ENCODE peak calls at places on chromosomes 13 and 19, in seven cellular contexts. J, F, W, Q, N, B and U are unnamed samples. For H3K4me1, the result is how much of the 10 kb centered on the place peaks cover.

GRCh38 chr13:42327725-42328124 is 55.8 kb downstream of the AKAP11 start:
- DNase-seq in J (no peak), F (no peak), W (no peak), Q (no peak), N (no peak), B (no peak), U (no peak)

GRCh38 chr13:101065314-101065713 is 351.0 kb downstream of the NALCN start:
- DNase-seq in J (no peak), F (no peak), W (no peak), Q (no peak), N (no peak), B (no peak), U (no peak)

GRCh38 chr19:7888145-7888825 is at the start of gene LRRC8E:
- DNase-seq in J (peak), F (peak), W (peak), Q (peak), N (peak), B (no peak), U (peak)

GRCh38 chr13:93862259-93862658 is 617.2 kb downstream of the DCT start:
- DNase-seq in J (no peak), F (no peak), W (peak), Q (no peak), N (no peak), B (no peak), U (no peak)

GRCh38 chr13:113655358-113656014 is 2.5 kb downstream of the ATP4B start:
- DNase-seq in J (no peak), F (no peak), W (no peak), Q (no peak), N (no peak), B (no peak), U (no peak)

GRCh38 chr13:39047560-39047959 is 9.3 kb downstream of the NHLRC3 start:
- DNase-seq in J (no peak), F (peak), W (no peak), Q (no peak), N (peak), B (no peak), U (peak)

GRCh38 chr13:52926971-52927370 is 78.5 kb upstream of the PCDH8 start:
- DNase-seq in J (no peak), F (no peak), W (no peak), Q (no peak), N (no peak), B (no peak), U (peak)

GRCh38 chr19:54704928-54705327 is 19.3 kb upstream of the KIR3DL3 start:
- DNase-seq in J (no peak), F (no peak), W (no peak), Q (no peak), N (no peak), B (no peak), U (no peak)

GRCh38 chr19:55156202-55157063 is 1.1 kb downstream of the TNNI3 start:
- DNase-seq in J (peak), F (peak), W (peak), Q (peak), N (peak), B (peak), U (peak)

GRCh38 chr13:105948143-105948542 is 587.3 kb downstream of the EFNB2 start:
- DNase-seq in J (no peak), F (no peak), W (no peak), Q (no peak), N (no peak), B (no peak), U (no peak)
- H3K4me1 ChIP-seq in J (under half), F (under half), W (under half), Q (under half), N (under half), B (under half), U (under half)

DNA sequence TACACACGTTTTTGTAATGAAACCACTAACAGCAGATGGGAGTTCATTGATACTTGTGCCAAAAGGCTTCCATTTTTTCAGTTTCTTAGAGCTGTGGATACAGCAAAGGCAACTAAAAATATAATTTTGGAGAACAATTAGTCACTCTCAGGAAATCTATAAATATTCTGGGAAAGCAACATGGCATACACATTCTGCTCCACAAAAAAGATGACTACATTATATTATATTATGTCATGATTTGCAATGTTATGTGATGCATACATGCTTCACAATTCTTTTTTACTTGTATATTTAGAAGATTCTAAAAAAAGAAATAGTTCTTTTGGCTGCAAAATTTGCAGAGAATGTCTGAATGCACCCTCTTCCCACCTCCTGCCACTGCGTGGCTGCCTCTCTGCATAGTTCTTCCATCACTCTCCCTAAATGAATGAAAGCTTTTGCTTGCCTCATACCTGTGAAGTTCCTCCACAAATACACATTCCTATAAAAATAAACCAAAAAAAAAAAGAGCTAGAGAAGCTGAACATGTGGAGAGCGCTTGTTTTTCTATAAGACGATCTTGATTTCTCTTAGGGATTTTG is 802.4 kb downstream of the EFNB2 start:
- DNase-seq in J (no peak), F (no peak), W (no peak), Q (no peak), N (no peak), B (no peak), U (no peak)
- H2AFZ ChIP-seq in J (no peak), F (no peak), W (no peak), Q (no peak), N (no peak), B (no peak), U (no peak)

GRCh38 chr13:97259787-97260641 is 37.9 kb downstream of the MBNL2 start:
- DNase-seq in J (no peak), F (peak), W (peak), Q (peak), N (peak), B (no peak), U (no peak)
- H3K4me1 ChIP-seq in J (under half), F (half or more), W (under half), Q (under half), N (half or more), B (half or more), U (half or more)

DNA sequence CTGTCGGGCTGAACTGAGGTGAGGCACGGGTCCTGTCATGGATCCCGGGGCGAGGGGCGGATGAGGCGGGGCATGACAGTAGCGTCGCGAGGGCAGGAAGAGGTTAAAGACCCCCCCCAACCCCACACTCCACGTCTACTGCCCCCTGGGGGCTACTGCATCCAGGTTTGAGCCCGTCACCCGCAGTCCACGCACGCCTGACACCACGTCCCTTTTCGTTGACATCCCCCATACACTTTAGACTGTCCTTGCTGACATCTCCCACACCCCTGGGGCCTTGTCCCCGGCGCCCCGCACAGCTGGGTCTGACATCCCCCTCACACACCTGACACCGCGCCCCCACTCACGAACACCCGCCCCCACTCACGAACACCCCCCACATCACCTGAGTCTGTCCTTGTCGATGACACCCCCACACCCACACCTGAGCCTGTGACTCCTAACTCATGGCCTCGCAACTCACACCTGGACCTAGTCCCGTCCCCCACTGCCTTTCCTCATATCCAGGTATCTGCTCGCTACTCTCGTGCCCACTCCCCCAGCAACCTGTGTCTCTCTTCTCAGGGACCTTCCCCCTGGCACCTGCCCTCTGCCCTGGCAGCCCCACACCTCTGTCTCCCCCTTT is 416 bp downstream of the SLC25A42 start:
- DNase-seq in J (no peak), F (no peak), W (no peak), Q (no peak), N (no peak), B (no peak), U (no peak)
- H2AFZ ChIP-seq in J (peak), F (no peak), W (peak), Q (peak), N (peak), B (no peak), U (peak)

DNA sequence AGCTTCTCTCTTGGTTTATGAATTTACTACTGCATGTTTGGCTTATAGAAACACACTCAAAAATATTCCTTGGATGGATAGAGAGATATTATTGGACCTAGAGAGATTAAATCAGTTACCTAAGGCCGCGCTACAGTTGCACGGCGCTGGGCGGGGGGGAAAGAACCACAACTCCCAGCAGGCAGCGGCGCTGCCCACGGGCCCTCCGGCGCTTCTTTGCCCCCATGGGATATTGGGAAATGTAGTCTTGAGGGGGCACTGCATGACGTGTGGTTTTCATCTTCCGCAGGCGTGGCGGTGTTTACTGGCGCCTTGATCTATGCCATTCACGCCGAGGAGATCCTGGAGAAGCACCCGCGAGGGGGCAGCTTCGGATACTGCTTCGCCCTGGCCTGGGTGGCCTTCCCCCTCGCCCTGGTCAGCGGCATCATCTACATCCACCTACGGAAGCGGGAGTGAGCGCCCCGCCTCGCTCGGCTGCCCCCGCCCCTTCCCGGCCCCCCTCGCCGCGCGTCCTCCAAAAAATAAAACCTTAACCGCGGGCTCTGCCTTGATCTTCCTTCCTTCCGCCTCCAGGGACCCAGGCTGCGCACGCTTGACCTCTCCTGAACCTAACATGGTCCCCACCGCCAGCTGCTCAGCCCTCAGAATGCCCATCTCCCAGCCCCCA is 4.8 kb downstream of the EMP3 start:
- DNase-seq in J (peak), F (peak), W (no peak), Q (no peak), N (no peak), B (no peak), U (peak)
- H3K4me1 ChIP-seq in J (under half), F (under half), W (under half), Q (under half), N (under half), B (half or more), U (under half)

GRCh38 chr19:47521473-47522180 is 6.8 kb upstream of the NAPA start:
- DNase-seq in J (no peak), F (no peak), W (no peak), Q (no peak), N (no peak), B (no peak), U (no peak)
- H2AFZ ChIP-seq in J (peak), F (no peak), W (no peak), Q (no peak), N (no peak), B (no peak), U (no peak)